ENCODE peak calls at places on chromosome 12, in nine cellular contexts. One of them, this sample, is unnamed. For H3K9me3, the result is how much of the 10 kb centered on the place peaks cover.

GRCh38 chr12:47509398-47509851 is 196.4 kb downstream of the RPAP3 start:
- DNase-seq in naive thymus-derived CD4-positive, alpha-beta T cell: no peak
- DNase-seq in right atrium auricular region: no peak
- DNase-seq in tibial nerve: no peak
- DNase-seq in CD4-positive, CD25-positive, alpha-beta regulatory T cell: no peak
- DNase-seq in fibroblast of lung: peak
- DNase-seq in GM23248: peak
- DNase-seq in left ventricle myocardium inferior: no peak
- DNase-seq in psoas muscle: no peak
- DNase-seq in this sample: no peak

GRCh38 chr12:13376627-13377373 is 180.3 kb downstream of the EMP1 start:
- DNase-seq in GM23248: no peak
- DNase-seq in right atrium auricular region: no peak
- DNase-seq in psoas muscle: no peak
- DNase-seq in fibroblast of lung: no peak
- DNase-seq in left ventricle myocardium inferior: no peak
- DNase-seq in CD4-positive, CD25-positive, alpha-beta regulatory T cell: no peak
- DNase-seq in tibial nerve: no peak
- DNase-seq in naive thymus-derived CD4-positive, alpha-beta T cell: no peak
- DNase-seq in this sample: no peak

GRCh38 chr12:62900686-62901272 is 34.2 kb downstream of the PPM1H start:
- DNase-seq in naive thymus-derived CD4-positive, alpha-beta T cell: no peak
- DNase-seq in tibial nerve: no peak
- DNase-seq in left ventricle myocardium inferior: no peak
- DNase-seq in psoas muscle: no peak
- DNase-seq in CD4-positive, CD25-positive, alpha-beta regulatory T cell: no peak
- DNase-seq in GM23248: no peak
- DNase-seq in fibroblast of lung: no peak
- DNase-seq in right atrium auricular region: no peak
- DNase-seq in this sample: no peak

GRCh38 chr12:104494137-104494815 is 37.5 kb downstream of the CHST11 start:
- DNase-seq in left ventricle myocardium inferior: no peak
- DNase-seq in GM23248: peak
- DNase-seq in psoas muscle: no peak
- DNase-seq in tibial nerve: no peak
- DNase-seq in fibroblast of lung: peak
- DNase-seq in naive thymus-derived CD4-positive, alpha-beta T cell: peak
- DNase-seq in right atrium auricular region: no peak
- DNase-seq in CD4-positive, CD25-positive, alpha-beta regulatory T cell: peak
- DNase-seq in this sample: peak

GRCh38 chr12:10398168-10398567 is 8.3 kb upstream of the KLRK1 start:
- DNase-seq in psoas muscle: no peak
- DNase-seq in tibial nerve: no peak
- DNase-seq in naive thymus-derived CD4-positive, alpha-beta T cell: no peak
- DNase-seq in fibroblast of lung: no peak
- DNase-seq in CD4-positive, CD25-positive, alpha-beta regulatory T cell: no peak
- DNase-seq in right atrium auricular region: no peak
- DNase-seq in left ventricle myocardium inferior: no peak
- DNase-seq in GM23248: no peak
- DNase-seq in this sample: no peak

GRCh38 chr12:27969901-27970390 is 2.6 kb downstream of the PTHLH start:
- DNase-seq in left ventricle myocardium inferior: peak
- DNase-seq in fibroblast of lung: peak
- DNase-seq in naive thymus-derived CD4-positive, alpha-beta T cell: peak
- DNase-seq in GM23248: peak
- DNase-seq in right atrium auricular region: no peak
- DNase-seq in tibial nerve: peak
- DNase-seq in CD4-positive, CD25-positive, alpha-beta regulatory T cell: peak
- DNase-seq in psoas muscle: peak
- DNase-seq in this sample: peak

GRCh38 chr12:75389061-75389460 is 1.8 kb upstream of the GLIPR1L2 start:
- DNase-seq in tibial nerve: no peak
- DNase-seq in GM23248: peak
- DNase-seq in left ventricle myocardium inferior: no peak
- DNase-seq in right atrium auricular region: no peak
- DNase-seq in CD4-positive, CD25-positive, alpha-beta regulatory T cell: no peak
- DNase-seq in psoas muscle: no peak
- DNase-seq in naive thymus-derived CD4-positive, alpha-beta T cell: no peak
- DNase-seq in fibroblast of lung: peak
- DNase-seq in this sample: no peak

GRCh38 chr12:98741229-98741614 is 96.1 kb downstream of the APAF1 start:
- DNase-seq in left ventricle myocardium inferior: no peak
- DNase-seq in right atrium auricular region: no peak
- DNase-seq in fibroblast of lung: peak
- DNase-seq in CD4-positive, CD25-positive, alpha-beta regulatory T cell: peak
- DNase-seq in psoas muscle: no peak
- DNase-seq in naive thymus-derived CD4-positive, alpha-beta T cell: no peak
- DNase-seq in tibial nerve: no peak
- DNase-seq in GM23248: peak
- DNase-seq in this sample: no peak

GRCh38 chr12:118537481-118537917 is 161.1 kb downstream of the SUDS3 start:
- DNase-seq in left ventricle myocardium inferior: peak
- DNase-seq in fibroblast of lung: no peak
- DNase-seq in CD4-positive, CD25-positive, alpha-beta regulatory T cell: no peak
- DNase-seq in psoas muscle: peak
- DNase-seq in GM23248: no peak
- DNase-seq in right atrium auricular region: no peak
- DNase-seq in tibial nerve: no peak
- DNase-seq in naive thymus-derived CD4-positive, alpha-beta T cell: no peak
- DNase-seq in this sample: no peak

GRCh38 chr12:103423061-103423473 is 72.7 kb downstream of the C12orf42 start:
- DNase-seq in left ventricle myocardium inferior: no peak
- DNase-seq in naive thymus-derived CD4-positive, alpha-beta T cell: no peak
- DNase-seq in psoas muscle: no peak
- DNase-seq in CD4-positive, CD25-positive, alpha-beta regulatory T cell: no peak
- DNase-seq in tibial nerve: no peak
- DNase-seq in fibroblast of lung: no peak
- DNase-seq in right atrium auricular region: no peak
- DNase-seq in GM23248: no peak
- DNase-seq in this sample: no peak

GRCh38 chr12:3083949-3084348 is 6.8 kb downstream of the TSPAN9 start:
- DNase-seq in CD4-positive, CD25-positive, alpha-beta regulatory T cell: peak
- DNase-seq in fibroblast of lung: no peak
- DNase-seq in naive thymus-derived CD4-positive, alpha-beta T cell: no peak
- DNase-seq in GM23248: no peak
- DNase-seq in left ventricle myocardium inferior: no peak
- DNase-seq in right atrium auricular region: no peak
- DNase-seq in tibial nerve: no peak
- DNase-seq in psoas muscle: no peak
- DNase-seq in this sample: no peak

GRCh38 chr12:20646239-20646827 is 48.8 kb upstream of the SLCO1C1 start:
- DNase-seq in psoas muscle: no peak
- DNase-seq in fibroblast of lung: peak
- DNase-seq in tibial nerve: no peak
- DNase-seq in left ventricle myocardium inferior: no peak
- DNase-seq in naive thymus-derived CD4-positive, alpha-beta T cell: no peak
- DNase-seq in CD4-positive, CD25-positive, alpha-beta regulatory T cell: peak
- DNase-seq in right atrium auricular region: no peak
- DNase-seq in GM23248: peak
- DNase-seq in this sample: no peak

GRCh38 chr12:34595749-34596733 is 573.7 kb downstream of the ALG10 start:
- DNase-seq in naive thymus-derived CD4-positive, alpha-beta T cell: no peak
- DNase-seq in fibroblast of lung: no peak
- DNase-seq in tibial nerve: no peak
- DNase-seq in GM23248: no peak
- DNase-seq in right atrium auricular region: peak
- DNase-seq in left ventricle myocardium inferior: no peak
- DNase-seq in psoas muscle: no peak
- DNase-seq in CD4-positive, CD25-positive, alpha-beta regulatory T cell: no peak
- DNase-seq in this sample: no peak
- H3K9me3 ChIP-seq in naive thymus-derived CD4-positive, alpha-beta T cell: half or more
- H3K9me3 ChIP-seq in fibroblast of lung: under half
- H3K9me3 ChIP-seq in tibial nerve: under half
- H3K9me3 ChIP-seq in GM23248: under half
- H3K9me3 ChIP-seq in right atrium auricular region: under half
- H3K9me3 ChIP-seq in left ventricle myocardium inferior: half or more
- H3K9me3 ChIP-seq in psoas muscle: under half
- H3K9me3 ChIP-seq in CD4-positive, CD25-positive, alpha-beta regulatory T cell: under half
- H3K9me3 ChIP-seq in this sample: under half

GRCh38 chr12:19035552-19035951 is 94.0 kb upstream of the PLEKHA5 start:
- DNase-seq in tibial nerve: no peak
- DNase-seq in psoas muscle: no peak
- DNase-seq in left ventricle myocardium inferior: no peak
- DNase-seq in right atrium auricular region: no peak
- DNase-seq in CD4-positive, CD25-positive, alpha-beta regulatory T cell: no peak
- DNase-seq in naive thymus-derived CD4-positive, alpha-beta T cell: no peak
- DNase-seq in GM23248: peak
- DNase-seq in fibroblast of lung: peak
- DNase-seq in this sample: no peak

GRCh38 chr12:19034937-19035336 is 94.6 kb upstream of the PLEKHA5 start:
- DNase-seq in naive thymus-derived CD4-positive, alpha-beta T cell: no peak
- DNase-seq in psoas muscle: no peak
- DNase-seq in fibroblast of lung: no peak
- DNase-seq in GM23248: no peak
- DNase-seq in right atrium auricular region: no peak
- DNase-seq in CD4-positive, CD25-positive, alpha-beta regulatory T cell: no peak
- DNase-seq in left ventricle myocardium inferior: no peak
- DNase-seq in tibial nerve: no peak
- DNase-seq in this sample: no peak

GRCh38 chr12:19038210-19038609 is 91.3 kb upstream of the PLEKHA5 start:
- DNase-seq in fibroblast of lung: no peak
- DNase-seq in naive thymus-derived CD4-positive, alpha-beta T cell: no peak
- DNase-seq in tibial nerve: no peak
- DNase-seq in left ventricle myocardium inferior: no peak
- DNase-seq in GM23248: no peak
- DNase-seq in right atrium auricular region: no peak
- DNase-seq in CD4-positive, CD25-positive, alpha-beta regulatory T cell: no peak
- DNase-seq in psoas muscle: no peak
- DNase-seq in this sample: no peak

GRCh38 chr12:19039515-19039914 is 90.0 kb upstream of the PLEKHA5 start:
- DNase-seq in fibroblast of lung: no peak
- DNase-seq in left ventricle myocardium inferior: no peak
- DNase-seq in GM23248: no peak
- DNase-seq in tibial nerve: no peak
- DNase-seq in psoas muscle: no peak
- DNase-seq in naive thymus-derived CD4-positive, alpha-beta T cell: no peak
- DNase-seq in right atrium auricular region: no peak
- DNase-seq in CD4-positive, CD25-positive, alpha-beta regulatory T cell: no peak
- DNase-seq in this sample: no peak

DNA sequence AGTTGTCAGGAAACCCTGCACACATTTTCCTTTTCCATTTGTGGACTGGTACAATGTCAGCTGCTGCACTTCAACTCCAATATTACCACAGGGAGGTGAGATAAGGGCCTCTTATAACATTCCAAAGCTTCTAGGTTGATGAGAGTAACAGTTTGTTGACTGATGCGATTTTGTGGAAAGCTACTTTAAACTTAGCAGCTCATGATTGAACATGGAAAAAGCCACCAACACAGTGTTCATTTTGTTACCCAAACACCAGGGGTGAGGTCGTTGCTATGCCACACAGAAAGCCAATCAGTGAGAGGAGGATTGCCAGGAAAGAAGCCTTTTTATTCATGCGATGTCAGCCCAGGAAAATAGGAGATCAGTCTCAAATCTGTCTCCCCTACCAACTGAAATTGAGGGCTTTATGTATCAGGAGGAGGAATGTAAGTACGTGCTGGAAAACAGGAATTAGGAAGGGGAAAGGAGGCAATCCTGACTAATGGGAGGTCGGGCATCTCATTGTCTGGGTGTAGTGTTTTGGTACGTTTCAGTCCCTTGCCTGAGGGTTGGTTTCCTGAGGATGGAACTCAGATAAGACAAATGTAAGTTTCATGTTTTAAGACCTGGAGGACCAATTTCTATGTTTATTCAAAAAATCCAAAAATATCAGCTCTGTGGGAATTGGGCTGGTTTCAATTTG is 92.7 kb upstream of the PLEKHA5 start:
- DNase-seq in CD4-positive, CD25-positive, alpha-beta regulatory T cell: no peak
- DNase-seq in GM23248: peak
- DNase-seq in psoas muscle: no peak
- DNase-seq in right atrium auricular region: no peak
- DNase-seq in fibroblast of lung: peak
- DNase-seq in tibial nerve: no peak
- DNase-seq in naive thymus-derived CD4-positive, alpha-beta T cell: no peak
- DNase-seq in left ventricle myocardium inferior: no peak
- DNase-seq in this sample: no peak
- H3K9me3 ChIP-seq in CD4-positive, CD25-positive, alpha-beta regulatory T cell: under half
- H3K9me3 ChIP-seq in GM23248: under half
- H3K9me3 ChIP-seq in psoas muscle: under half
- H3K9me3 ChIP-seq in right atrium auricular region: under half
- H3K9me3 ChIP-seq in fibroblast of lung: under half
- H3K9me3 ChIP-seq in tibial nerve: under half
- H3K9me3 ChIP-seq in naive thymus-derived CD4-positive, alpha-beta T cell: under half
- H3K9me3 ChIP-seq in left ventricle myocardium inferior: under half
- H3K9me3 ChIP-seq in this sample: under half

GRCh38 chr12:66674495-66675122 is 4.3 kb downstream of the GRIP1 start:
- DNase-seq in CD4-positive, CD25-positive, alpha-beta regulatory T cell: no peak
- DNase-seq in tibial nerve: no peak
- DNase-seq in GM23248: no peak
- DNase-seq in right atrium auricular region: no peak
- DNase-seq in fibroblast of lung: no peak
- DNase-seq in psoas muscle: no peak
- DNase-seq in left ventricle myocardium inferior: no peak
- DNase-seq in naive thymus-derived CD4-positive, alpha-beta T cell: no peak
- DNase-seq in this sample: no peak
- H3K9me3 ChIP-seq in CD4-positive, CD25-positive, alpha-beta regulatory T cell: under half
- H3K9me3 ChIP-seq in tibial nerve: under half
- H3K9me3 ChIP-seq in GM23248: under half
- H3K9me3 ChIP-seq in right atrium auricular region: under half
- H3K9me3 ChIP-seq in fibroblast of lung: under half
- H3K9me3 ChIP-seq in psoas muscle: under half
- H3K9me3 ChIP-seq in left ventricle myocardium inferior: under half
- H3K9me3 ChIP-seq in naive thymus-derived CD4-positive, alpha-beta T cell: under half
- H3K9me3 ChIP-seq in this sample: under half

GRCh38 chr12:82411561-82412230 is 53.4 kb downstream of the METTL25 start:
- DNase-seq in tibial nerve: no peak
- DNase-seq in right atrium auricular region: no peak
- DNase-seq in CD4-positive, CD25-positive, alpha-beta regulatory T cell: no peak
- DNase-seq in GM23248: no peak
- DNase-seq in left ventricle myocardium inferior: no peak
- DNase-seq in naive thymus-derived CD4-positive, alpha-beta T cell: no peak
- DNase-seq in psoas muscle: no peak
- DNase-seq in fibroblast of lung: peak
- DNase-seq in this sample: no peak

GRCh38 chr12:82412246-82412645 is 53.9 kb downstream of the METTL25 start:
- DNase-seq in tibial nerve: no peak
- DNase-seq in naive thymus-derived CD4-positive, alpha-beta T cell: no peak
- DNase-seq in CD4-positive, CD25-positive, alpha-beta regulatory T cell: no peak
- DNase-seq in left ventricle myocardium inferior: no peak
- DNase-seq in GM23248: no peak
- DNase-seq in right atrium auricular region: no peak
- DNase-seq in psoas muscle: no peak
- DNase-seq in fibroblast of lung: peak
- DNase-seq in this sample: no peak

GRCh38 chr12:82406651-82407050 is 48.3 kb downstream of the METTL25 start:
- DNase-seq in fibroblast of lung: no peak
- DNase-seq in tibial nerve: no peak
- DNase-seq in right atrium auricular region: no peak
- DNase-seq in CD4-positive, CD25-positive, alpha-beta regulatory T cell: no peak
- DNase-seq in psoas muscle: no peak
- DNase-seq in naive thymus-derived CD4-positive, alpha-beta T cell: no peak
- DNase-seq in left ventricle myocardium inferior: no peak
- DNase-seq in GM23248: no peak
- DNase-seq in this sample: no peak

DNA sequence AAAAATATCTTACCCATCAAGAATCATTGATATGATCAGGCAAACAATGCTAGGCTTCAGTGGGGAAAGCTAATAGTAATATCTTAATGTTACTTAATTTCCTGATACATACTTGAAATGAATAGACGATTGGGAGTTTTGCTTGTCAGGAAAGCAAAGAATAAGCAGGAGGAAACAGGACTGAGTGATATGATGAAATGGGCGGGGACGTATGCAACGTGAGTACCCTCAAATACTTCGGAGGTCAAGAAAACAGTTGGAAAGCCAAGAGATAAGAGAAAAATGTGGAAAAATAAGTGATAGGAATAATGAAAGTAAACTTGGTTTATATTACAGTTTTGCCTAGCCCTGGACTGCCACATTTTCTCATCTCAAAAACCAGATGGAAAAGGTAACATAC is 49.2 kb downstream of the METTL25 start:
- DNase-seq in CD4-positive, CD25-positive, alpha-beta regulatory T cell: no peak
- DNase-seq in psoas muscle: no peak
- DNase-seq in right atrium auricular region: no peak
- DNase-seq in fibroblast of lung: peak
- DNase-seq in tibial nerve: no peak
- DNase-seq in naive thymus-derived CD4-positive, alpha-beta T cell: no peak
- DNase-seq in GM23248: no peak
- DNase-seq in left ventricle myocardium inferior: no peak
- DNase-seq in this sample: no peak
- H3K9me3 ChIP-seq in CD4-positive, CD25-positive, alpha-beta regulatory T cell: under half
- H3K9me3 ChIP-seq in psoas muscle: under half
- H3K9me3 ChIP-seq in right atrium auricular region: under half
- H3K9me3 ChIP-seq in fibroblast of lung: under half
- H3K9me3 ChIP-seq in tibial nerve: under half
- H3K9me3 ChIP-seq in naive thymus-derived CD4-positive, alpha-beta T cell: under half
- H3K9me3 ChIP-seq in GM23248: under half
- H3K9me3 ChIP-seq in left ventricle myocardium inferior: under half
- H3K9me3 ChIP-seq in this sample: under half